ENCODE peak calls at places on chromosome 14, in four cellular contexts. R is naive thymus-derived CD4-positive, alpha-beta T cell; S is GM23338; Z is body of pancreas. L is an unnamed sample.

GRCh38 chr14:24255438-24255837 is 7.5 kb downstream of the TGM1 start:
- DNase-seq in Z (no peak), S (no peak), R (no peak), L (no peak)

GRCh38 chr14:90775441-90775840 is 40.8 kb downstream of the TTC7B start:
- DNase-seq in Z (no peak), S (no peak), R (no peak), L (no peak)

GRCh38 chr14:96053600-96054381 is 14.6 kb downstream of the C14orf132 start:
- DNase-seq in Z (peak; percentile 25), R (no peak), S (no peak), L (no peak)

GRCh38 chr14:51607677-51608076 is 44.0 kb upstream of the FRMD6 start:
- DNase-seq in Z (no peak), S (no peak), R (no peak), L (no peak)

GRCh38 chr14:77116194-77116817 is 18.2 kb downstream of the CIPC start:
- DNase-seq in R (no peak), S (no peak), Z (no peak), L (no peak)

GRCh38 chr14:37034410-37035285 is 137.8 kb downstream of the SLC25A21 start:
- DNase-seq in R (no peak), S (no peak), Z (no peak), L (no peak)

GRCh38 chr14:22388669-22389625 is 200.1 kb downstream of the DAD1 start:
- DNase-seq in Z (no peak), R (no peak), S (no peak), L (no peak)

GRCh38 chr14:35213869-35214387 is 78.3 kb upstream of the PSMA6 start:
- DNase-seq in R (no peak), S (no peak), Z (no peak), L (no peak)

GRCh38 chr14:35389315-35389667 is 15.3 kb downstream of the NFKBIA start:
- DNase-seq in S (no peak), R (no peak), Z (no peak), L (no peak)

GRCh38 chr14:88289214-88289613 is 33.9 kb downstream of the KCNK10 start:
- DNase-seq in R (no peak), Z (no peak), S (no peak), L (no peak)

GRCh38 chr14:36746907-36747306 is 85.2 kb downstream of the PAX9 start:
- DNase-seq in R (no peak), Z (no peak), S (no peak), L (no peak)

GRCh38 chr14:101770183-101770582 is 8.7 kb downstream of the PPP2R5C start:
- DNase-seq in Z (no peak), S (no peak), R (no peak), L (no peak)
- H3K4me1 ChIP-seq in Z (peaks cover 14% of the 10 kb centered on the region), S (no peaks in the 10 kb centered on the region), R (no peaks in the 10 kb centered on the region), L (no peaks in the 10 kb centered on the region)

GRCh38 chr14:60561845-60562746 is 53.1 kb downstream of the SIX6 start:
- DNase-seq in Z (peak; percentile 37), S (peak; percentile 94), R (no peak), L (peak; percentile 14)

GRCh38 chr14:60563113-60563512 is 54.2 kb downstream of the SIX6 start:
- DNase-seq in R (no peak), S (no peak), Z (no peak), L (no peak)

DNA sequence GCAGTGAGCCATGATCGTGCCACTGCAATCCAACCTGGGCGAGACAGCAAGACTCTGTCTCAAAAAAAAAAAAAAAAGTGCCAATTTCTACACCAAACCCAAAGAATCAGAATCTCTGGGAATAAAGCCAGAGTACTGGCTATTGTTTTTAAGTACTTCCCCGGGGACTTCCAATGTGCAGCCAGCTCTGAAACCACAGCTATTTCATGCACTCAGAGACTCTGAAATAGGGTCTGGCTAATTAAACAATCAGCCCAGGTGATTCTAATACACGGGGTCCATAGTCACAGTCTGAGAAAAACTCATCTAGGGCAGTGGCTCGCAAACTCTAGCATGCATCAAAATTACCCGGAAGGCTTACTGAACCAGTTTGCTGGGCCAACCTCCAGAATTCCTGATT is 56.3 kb downstream of the SIX6 start:
- DNase-seq in R (no peak), Z (no peak), S (no peak), L (peak; percentile 7)
- H3K4me1 ChIP-seq in R (no peaks in the 10 kb centered on the region), Z (no peaks in the 10 kb centered on the region), S (no peaks in the 10 kb centered on the region), L (no peaks in the 10 kb centered on the region)

DNA sequence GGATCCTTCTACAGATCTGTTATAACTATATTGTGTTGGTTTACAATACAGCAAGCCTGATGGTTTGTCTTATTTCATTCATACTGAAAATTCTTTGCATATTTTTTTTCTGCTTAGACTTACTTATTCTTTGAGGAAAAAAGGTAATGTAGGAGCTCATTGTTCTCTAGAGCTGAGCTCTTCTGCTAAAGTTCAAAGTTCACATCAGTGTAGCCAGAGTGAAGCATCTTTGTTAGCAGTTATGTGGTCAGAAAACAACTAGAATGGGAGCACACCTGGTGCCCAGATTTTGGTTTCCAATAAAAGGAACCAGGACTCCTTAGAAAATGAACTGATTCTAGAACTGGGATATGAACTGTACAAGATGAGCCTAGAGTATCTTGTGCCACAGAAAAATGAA is 10.3 kb downstream of the GPX2 start:
- DNase-seq in Z (no peak), R (no peak), S (no peak), L (no peak)
- H3K4me1 ChIP-seq in Z (peaks cover 22% of the 10 kb centered on the region), R (peaks cover 51% of the 10 kb centered on the region), S (no peaks in the 10 kb centered on the region), L (no peaks in the 10 kb centered on the region)

DNA sequence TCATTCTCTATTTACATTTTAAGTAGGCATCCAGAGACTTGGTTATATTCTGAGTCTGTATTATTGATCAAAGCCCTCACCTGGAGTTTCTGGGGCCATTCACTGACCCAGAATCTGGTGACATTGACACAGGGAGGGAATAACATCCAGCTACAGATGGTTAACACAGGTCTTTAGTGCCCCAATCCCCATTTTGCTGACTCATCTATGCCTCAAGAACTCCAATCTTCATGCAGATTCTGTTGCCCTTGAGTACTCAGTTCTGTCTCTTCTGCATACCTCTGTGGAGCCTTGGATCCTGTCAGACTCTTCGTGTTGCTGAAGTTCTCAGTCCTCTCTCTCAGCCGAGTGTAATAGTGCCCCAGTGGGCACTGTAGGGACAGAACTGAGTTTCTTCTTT is 208.9 kb downstream of the RGS6 start:
- DNase-seq in R (no peak), Z (no peak), S (no peak), L (no peak)
- H3K4me1 ChIP-seq in R (no peaks in the 10 kb centered on the region), Z (no peaks in the 10 kb centered on the region), S (no peaks in the 10 kb centered on the region), L (no peaks in the 10 kb centered on the region)

GRCh38 chr14:85415015-85415712 is 114.8 kb upstream of the FLRT2 start:
- DNase-seq in S (peak; percentile 61), Z (peak; percentile 47), R (no peak), L (peak; percentile 85)

GRCh38 chr14:85416771-85417170 is 113.2 kb upstream of the FLRT2 start:
- DNase-seq in R (no peak), S (no peak), Z (no peak), L (no peak)

GRCh38 chr14:85420278-85420677 is 109.7 kb upstream of the FLRT2 start:
- DNase-seq in R (no peak), S (no peak), Z (no peak), L (no peak)

GRCh38 chr14:85418716-85419115 is 111.2 kb upstream of the FLRT2 start:
- DNase-seq in R (no peak), S (no peak), Z (no peak), L (no peak)

GRCh38 chr14:85417396-85417795 is 112.5 kb upstream of the FLRT2 start:
- DNase-seq in R (no peak), S (no peak), Z (no peak), L (no peak)
- H3K4me1 ChIP-seq in R (no peaks in the 10 kb centered on the region), S (no peaks in the 10 kb centered on the region), Z (peaks cover 5% of the 10 kb centered on the region), L (no peaks in the 10 kb centered on the region)

L was measured in prostate gland.